ENCODE peak calls at places on chromosomes 11 and 22, in nine cellular contexts. One of them, this sample, is unnamed.
A peak's percentile ranks its signal among the peaks of the same experiment; 100 is the strongest.

GRCh38 chr22:23038334-23038642 is 32.0 kb upstream of the GNAZ start:
- DNase-seq in PC-3: no peak
- DNase-seq in OCI-LY7: no peak
- DNase-seq in GM23248: no peak
- DNase-seq in PC-9: no peak
- DNase-seq in MM.1S: no peak
- DNase-seq in GM23338: no peak
- DNase-seq in Karpas-422: no peak
- DNase-seq in SK-N-SH: no peak
- DNase-seq in this sample: no peak

GRCh38 chr11:96426356-96427103 is 36.7 kb downstream of the JRKL start:
- DNase-seq in PC-3: peak; percentile 72
- DNase-seq in Karpas-422: peak; percentile 86
- DNase-seq in GM23338: peak; percentile 71
- DNase-seq in MM.1S: peak; percentile 34
- DNase-seq in OCI-LY7: peak; percentile 41
- DNase-seq in GM23248: peak; percentile 66
- DNase-seq in PC-9: peak; percentile 56
- DNase-seq in SK-N-SH: peak; percentile 64
- DNase-seq in this sample: peak; percentile 19

GRCh38 chr11:12235945-12236743 is 125.8 kb downstream of the MICAL2 start:
- DNase-seq in SK-N-SH: peak; percentile 55
- DNase-seq in GM23338: peak; percentile 73
- DNase-seq in Karpas-422: peak; percentile 76
- DNase-seq in PC-9: no peak
- DNase-seq in PC-3: peak; percentile 75
- DNase-seq in GM23248: peak; percentile 76
- DNase-seq in OCI-LY7: peak; percentile 41
- DNase-seq in MM.1S: peak; percentile 60
- DNase-seq in this sample: peak; percentile 32

GRCh38 chr22:17199131-17199731 is 20.0 kb downstream of the ADA2 start:
- DNase-seq in OCI-LY7: no peak
- DNase-seq in MM.1S: no peak
- DNase-seq in GM23338: peak; percentile 96
- DNase-seq in PC-3: no peak
- DNase-seq in GM23248: peak; percentile 77
- DNase-seq in Karpas-422: no peak
- DNase-seq in SK-N-SH: peak; percentile 77
- DNase-seq in PC-9: no peak
- DNase-seq in this sample: no peak

GRCh38 chr11:112225753-112226061 is 521 bp upstream of the PTS start:
- DNase-seq in OCI-LY7: no peak
- DNase-seq in MM.1S: no peak
- DNase-seq in SK-N-SH: no peak
- DNase-seq in PC-3: no peak
- DNase-seq in GM23338: no peak
- DNase-seq in Karpas-422: no peak
- DNase-seq in GM23248: peak; percentile 89
- DNase-seq in PC-9: no peak
- DNase-seq in this sample: no peak

GRCh38 chr22:30876221-30876751 is 92.3 kb downstream of the MORC2 start:
- DNase-seq in GM23248: no peak
- DNase-seq in GM23338: no peak
- DNase-seq in SK-N-SH: peak; percentile 41
- DNase-seq in PC-9: no peak
- DNase-seq in PC-3: no peak
- DNase-seq in Karpas-422: no peak
- DNase-seq in MM.1S: no peak
- DNase-seq in OCI-LY7: no peak
- DNase-seq in this sample: no peak

GRCh38 chr11:70579376-70579955 is 181.1 kb downstream of the CTTN start:
- DNase-seq in OCI-LY7: no peak
- DNase-seq in Karpas-422: peak; percentile 5
- DNase-seq in MM.1S: no peak
- DNase-seq in PC-3: no peak
- DNase-seq in SK-N-SH: peak; percentile 15
- DNase-seq in GM23248: no peak
- DNase-seq in PC-9: no peak
- DNase-seq in GM23338: no peak
- DNase-seq in this sample: no peak

GRCh38 chr22:38940985-38941384 is 16.4 kb upstream of the APOBEC3A start:
- DNase-seq in Karpas-422: no peak
- DNase-seq in PC-3: peak; percentile 29
- DNase-seq in MM.1S: no peak
- DNase-seq in GM23338: no peak
- DNase-seq in OCI-LY7: no peak
- DNase-seq in PC-9: no peak
- DNase-seq in GM23248: no peak
- DNase-seq in SK-N-SH: no peak
- DNase-seq in this sample: no peak

GRCh38 chr11:69352715-69353325 is 58.9 kb downstream of the MYEOV start:
- DNase-seq in MM.1S: no peak
- DNase-seq in GM23338: no peak
- DNase-seq in GM23248: peak; percentile 95
- DNase-seq in PC-3: peak; percentile 96
- DNase-seq in PC-9: peak; percentile 91
- DNase-seq in Karpas-422: no peak
- DNase-seq in OCI-LY7: no peak
- DNase-seq in SK-N-SH: no peak
- DNase-seq in this sample: peak; percentile 54

GRCh38 chr11:67266424-67267187 is at the start of gene GRK2:
- DNase-seq in SK-N-SH: peak; percentile 88
- DNase-seq in MM.1S: peak; percentile 55
- DNase-seq in Karpas-422: peak; percentile 86
- DNase-seq in GM23248: peak; percentile 86
- DNase-seq in OCI-LY7: peak; percentile 69
- DNase-seq in PC-9: no peak
- DNase-seq in GM23338: peak; percentile 67
- DNase-seq in PC-3: peak; percentile 58
- DNase-seq in this sample: no peak

GRCh38 chr11:87493516-87493915 is 455.8 kb downstream of the TMEM135 start:
- DNase-seq in GM23338: peak; percentile 87
- DNase-seq in SK-N-SH: no peak
- DNase-seq in Karpas-422: no peak
- DNase-seq in PC-9: no peak
- DNase-seq in GM23248: peak; percentile 29
- DNase-seq in OCI-LY7: no peak
- DNase-seq in MM.1S: no peak
- DNase-seq in PC-3: no peak
- DNase-seq in this sample: no peak

GRCh38 chr11:101862410-101863233 is 52.2 kb upstream of the CEP126 start:
- DNase-seq in PC-3: peak; percentile 71
- DNase-seq in GM23338: peak; percentile 79
- DNase-seq in GM23248: peak; percentile 87
- DNase-seq in MM.1S: no peak
- DNase-seq in PC-9: peak; percentile 43
- DNase-seq in OCI-LY7: peak; percentile 28
- DNase-seq in Karpas-422: peak; percentile 72
- DNase-seq in SK-N-SH: peak; percentile 15
- DNase-seq in this sample: peak; percentile 67

GRCh38 chr11:118921929-118922744 is 3.6 kb downstream of the BCL9L start:
- DNase-seq in OCI-LY7: no peak
- DNase-seq in PC-9: peak; percentile 94
- DNase-seq in PC-3: peak; percentile 88
- DNase-seq in Karpas-422: no peak
- DNase-seq in GM23338: peak; percentile 88
- DNase-seq in GM23248: peak; percentile 83
- DNase-seq in SK-N-SH: peak; percentile 80
- DNase-seq in MM.1S: no peak
- DNase-seq in this sample: no peak

GRCh38 chr11:19577391-19577831 is 135.2 kb upstream of the NAV2 start:
- DNase-seq in GM23338: no peak
- DNase-seq in PC-3: no peak
- DNase-seq in PC-9: no peak
- DNase-seq in Karpas-422: no peak
- DNase-seq in GM23248: peak; percentile 41
- DNase-seq in OCI-LY7: no peak
- DNase-seq in SK-N-SH: no peak
- DNase-seq in MM.1S: no peak
- DNase-seq in this sample: no peak

GRCh38 chr22:44245867-44246266 is 65.1 kb downstream of the PARVG start:
- DNase-seq in PC-3: no peak
- DNase-seq in SK-N-SH: no peak
- DNase-seq in GM23248: no peak
- DNase-seq in OCI-LY7: no peak
- DNase-seq in MM.1S: no peak
- DNase-seq in Karpas-422: no peak
- DNase-seq in GM23338: no peak
- DNase-seq in PC-9: no peak
- DNase-seq in this sample: no peak

GRCh38 chr22:20388200-20388599 is 5.8 kb upstream of the ZNF74 start:
- DNase-seq in GM23338: no peak
- DNase-seq in Karpas-422: no peak
- DNase-seq in PC-9: no peak
- DNase-seq in MM.1S: peak; percentile 58
- DNase-seq in SK-N-SH: no peak
- DNase-seq in GM23248: no peak
- DNase-seq in OCI-LY7: no peak
- DNase-seq in PC-3: no peak
- DNase-seq in this sample: no peak

GRCh38 chr22:20390394-20390907 is 3.5 kb upstream of the ZNF74 start:
- DNase-seq in GM23338: no peak
- DNase-seq in PC-9: no peak
- DNase-seq in GM23248: no peak
- DNase-seq in MM.1S: no peak
- DNase-seq in OCI-LY7: no peak
- DNase-seq in Karpas-422: no peak
- DNase-seq in SK-N-SH: no peak
- DNase-seq in PC-3: no peak
- DNase-seq in this sample: no peak

GRCh38 chr22:20386972-20387371 is 7.0 kb upstream of the ZNF74 start:
- DNase-seq in GM23248: no peak
- DNase-seq in Karpas-422: no peak
- DNase-seq in OCI-LY7: no peak
- DNase-seq in GM23338: no peak
- DNase-seq in PC-9: no peak
- DNase-seq in SK-N-SH: no peak
- DNase-seq in MM.1S: no peak
- DNase-seq in PC-3: no peak
- DNase-seq in this sample: no peak

GRCh38 chr22:20391222-20391621 is 2.7 kb upstream of the ZNF74 start:
- DNase-seq in PC-9: no peak
- DNase-seq in MM.1S: no peak
- DNase-seq in GM23338: no peak
- DNase-seq in GM23248: no peak
- DNase-seq in PC-3: no peak
- DNase-seq in Karpas-422: no peak
- DNase-seq in OCI-LY7: no peak
- DNase-seq in SK-N-SH: no peak
- DNase-seq in this sample: no peak

GRCh38 chr22:20389288-20389687 is 4.7 kb upstream of the ZNF74 start:
- DNase-seq in SK-N-SH: no peak
- DNase-seq in GM23338: no peak
- DNase-seq in Karpas-422: no peak
- DNase-seq in GM23248: no peak
- DNase-seq in MM.1S: no peak
- DNase-seq in PC-9: no peak
- DNase-seq in OCI-LY7: no peak
- DNase-seq in PC-3: no peak
- DNase-seq in this sample: no peak
- H3K9me2 ChIP-seq in SK-N-SH: no peaks in the 10 kb centered on the region
- H3K9me2 ChIP-seq in GM23338: no peaks in the 10 kb centered on the region
- H3K9me2 ChIP-seq in Karpas-422: no peaks in the 10 kb centered on the region
- H3K9me2 ChIP-seq in GM23248: no peaks in the 10 kb centered on the region
- H3K9me2 ChIP-seq in MM.1S: no peaks in the 10 kb centered on the region
- H3K9me2 ChIP-seq in PC-9: no peaks in the 10 kb centered on the region
- H3K9me2 ChIP-seq in OCI-LY7: no peaks in the 10 kb centered on the region
- H3K9me2 ChIP-seq in PC-3: no peaks in the 10 kb centered on the region
- H3K9me2 ChIP-seq in this sample: no peaks in the 10 kb centered on the region

GRCh38 chr22:31943206-31943975 is 944 bp upstream of the YWHAH start:
- DNase-seq in SK-N-SH: no peak
- DNase-seq in Karpas-422: no peak
- DNase-seq in GM23248: no peak
- DNase-seq in MM.1S: no peak
- DNase-seq in PC-9: no peak
- DNase-seq in OCI-LY7: no peak
- DNase-seq in GM23338: no peak
- DNase-seq in PC-3: no peak
- DNase-seq in this sample: no peak
- H3K9me2 ChIP-seq in SK-N-SH: no peaks in the 10 kb centered on the region
- H3K9me2 ChIP-seq in Karpas-422: no peaks in the 10 kb centered on the region
- H3K9me2 ChIP-seq in GM23248: no peaks in the 10 kb centered on the region
- H3K9me2 ChIP-seq in MM.1S: no peaks in the 10 kb centered on the region
- H3K9me2 ChIP-seq in PC-9: no peaks in the 10 kb centered on the region
- H3K9me2 ChIP-seq in OCI-LY7: no peaks in the 10 kb centered on the region
- H3K9me2 ChIP-seq in GM23338: no peaks in the 10 kb centered on the region
- H3K9me2 ChIP-seq in PC-3: no peaks in the 10 kb centered on the region
- H3K9me2 ChIP-seq in this sample: no peaks in the 10 kb centered on the region

DNA sequence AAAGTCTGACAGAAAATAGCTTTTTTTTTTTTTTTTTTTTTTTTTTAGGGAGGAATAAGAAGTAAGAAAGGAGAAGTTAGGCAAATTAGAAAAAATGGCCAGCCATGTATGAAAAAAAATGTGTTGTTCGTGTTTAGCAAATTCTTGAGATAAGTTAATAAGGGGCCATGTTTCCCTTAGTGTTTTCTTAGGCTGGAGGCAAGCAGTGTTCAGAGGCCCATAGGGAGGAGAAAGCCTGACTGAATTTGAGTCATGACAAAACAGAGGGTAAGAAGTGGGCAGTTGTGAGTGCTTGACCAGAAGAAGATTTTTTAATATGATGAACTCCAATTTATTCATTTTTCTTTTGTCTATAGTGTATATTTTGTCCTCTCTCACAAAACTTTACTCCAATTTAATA is 766.4 kb downstream of the FAM181B start:
- DNase-seq in OCI-LY7: no peak
- DNase-seq in GM23248: no peak
- DNase-seq in MM.1S: no peak
- DNase-seq in PC-3: no peak
- DNase-seq in GM23338: no peak
- DNase-seq in Karpas-422: no peak
- DNase-seq in PC-9: no peak
- DNase-seq in SK-N-SH: no peak
- DNase-seq in this sample: no peak
- H3K9me2 ChIP-seq in OCI-LY7: no peaks in the 10 kb centered on the region
- H3K9me2 ChIP-seq in GM23248: peaks cover 3% of the 10 kb centered on the region
- H3K9me2 ChIP-seq in MM.1S: no peaks in the 10 kb centered on the region
- H3K9me2 ChIP-seq in PC-3: no peaks in the 10 kb centered on the region
- H3K9me2 ChIP-seq in GM23338: no peaks in the 10 kb centered on the region
- H3K9me2 ChIP-seq in Karpas-422: no peaks in the 10 kb centered on the region
- H3K9me2 ChIP-seq in PC-9: no peaks in the 10 kb centered on the region
- H3K9me2 ChIP-seq in SK-N-SH: no peaks in the 10 kb centered on the region
- H3K9me2 ChIP-seq in this sample: no peaks in the 10 kb centered on the region

GRCh38 chr11:104823638-104824037 is 74.6 kb downstream of the CASP12 start:
- DNase-seq in PC-3: no peak
- DNase-seq in PC-9: no peak
- DNase-seq in SK-N-SH: no peak
- DNase-seq in GM23338: no peak
- DNase-seq in Karpas-422: no peak
- DNase-seq in OCI-LY7: no peak
- DNase-seq in GM23248: peak; percentile 3
- DNase-seq in MM.1S: no peak
- DNase-seq in this sample: no peak

DNA sequence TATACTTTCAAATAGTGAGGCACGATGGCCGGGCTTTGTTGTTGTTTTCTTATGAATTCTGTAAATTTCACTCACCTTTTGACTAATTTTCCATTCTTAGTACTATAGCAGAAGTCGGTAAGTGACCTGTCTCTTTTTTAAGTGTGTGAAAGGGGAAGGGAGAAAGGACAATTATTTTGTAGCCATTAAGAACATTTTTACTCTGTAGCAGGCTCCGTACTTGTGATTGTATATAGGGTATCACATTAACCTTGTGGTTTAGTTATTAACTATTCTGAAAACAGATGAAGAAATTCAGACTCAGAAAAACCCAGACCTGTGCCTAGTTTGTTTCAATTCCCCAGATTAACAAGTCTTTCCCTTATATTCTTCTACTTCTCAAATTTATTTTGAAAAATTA is 78.7 kb downstream of the CASP12 start:
- DNase-seq in GM23338: no peak
- DNase-seq in OCI-LY7: no peak
- DNase-seq in SK-N-SH: no peak
- DNase-seq in MM.1S: no peak
- DNase-seq in Karpas-422: no peak
- DNase-seq in PC-9: no peak
- DNase-seq in GM23248: no peak
- DNase-seq in PC-3: no peak
- DNase-seq in this sample: no peak
- H3K9me2 ChIP-seq in GM23338: no peaks in the 10 kb centered on the region
- H3K9me2 ChIP-seq in OCI-LY7: peaks cover 4% of the 10 kb centered on the region
- H3K9me2 ChIP-seq in SK-N-SH: no peaks in the 10 kb centered on the region
- H3K9me2 ChIP-seq in MM.1S: no peaks in the 10 kb centered on the region
- H3K9me2 ChIP-seq in Karpas-422: no peaks in the 10 kb centered on the region
- H3K9me2 ChIP-seq in PC-9: no peaks in the 10 kb centered on the region
- H3K9me2 ChIP-seq in GM23248: no peaks in the 10 kb centered on the region
- H3K9me2 ChIP-seq in PC-3: no peaks in the 10 kb centered on the region
- H3K9me2 ChIP-seq in this sample: no peaks in the 10 kb centered on the region

This sample was measured in HCT116.